ENCODE peak calls at places on chromosomes 2 and 18, in nine cellular contexts. X, O, T, J, Y, N, W, R and L are unnamed samples.
A peak's percentile ranks its signal among the peaks of the same experiment; 100 is the strongest.

GRCh38 chr18:805755-806110 is 6.3 kb downstream of the YES1 start:
- DNase-seq in T (no peak), R (no peak), Y (no peak), O (no peak), X (no peak), N (no peak), J (no peak), W (no peak), L (no peak)

GRCh38 chr2:207768891-207769596 is 662 bp downstream of the FZD5 start:
- DNase-seq in T (no peak), N (no peak), R (no peak), X (peak; percentile 30), J (no peak), W (peak; percentile 15), Y (no peak), O (peak; percentile 64), L (no peak)

GRCh38 chr2:149431337-149431736 is 101.0 kb downstream of the LYPD6 start:
- DNase-seq in O (peak; percentile 2), R (no peak), W (no peak), T (no peak), X (no peak), Y (no peak), J (no peak), N (no peak), L (no peak)

GRCh38 chr18:21051615-21052014 is 60.0 kb downstream of the ROCK1 start:
- DNase-seq in O (no peak), Y (no peak), R (no peak), N (no peak), X (no peak), W (no peak), T (no peak), J (no peak), L (no peak)

GRCh38 chr2:101842471-101842870 is 145.0 kb downstream of the MAP4K4 start:
- DNase-seq in R (no peak), T (no peak), X (no peak), W (no peak), O (no peak), J (no peak), N (no peak), Y (no peak), L (no peak)

GRCh38 chr2:191881982-191882816 is 35.3 kb upstream of the CAVIN2 start:
- DNase-seq in N (no peak), J (no peak), X (no peak), R (no peak), T (no peak), O (no peak), W (no peak), Y (no peak), L (no peak)

GRCh38 chr2:65231892-65232477 is 4.4 kb downstream of the ACTR2 start:
- DNase-seq in Y (no peak), R (no peak), N (no peak), T (no peak), O (no peak), W (no peak), X (no peak), J (no peak), L (no peak)

GRCh38 chr2:182890773-182891381 is 24.4 kb upstream of the FRZB start:
- DNase-seq in X (no peak), R (no peak), Y (no peak), N (no peak), W (no peak), O (peak; percentile 19), T (no peak), J (no peak), L (peak; percentile 21)